ENCODE peak calls at places on chromosomes 1 and 21, in ten cellular contexts. B is tibial nerve; Y is CD8-positive, alpha-beta T cell; L is left ventricle myocardium inferior; D is brain microvascular endothelial cell; U is SJSA1; K is heart left ventricle; N is colonic mucosa; J is kidney; X is heart right ventricle. G is an unnamed sample. For H3K36me3, the result is how much of the 10 kb centered on the place peaks cover.

GRCh38 chr1:230459463-230459862 is 33.3 kb upstream of the PGBD5 start:
- DNase-seq in B (no peak), Y (no peak), L (no peak), D (peak), U (no peak), K (no peak), N (no peak), J (no peak), X (no peak), G (no peak)

GRCh38 chr1:244236721-244237120 is 185.6 kb downstream of the ZBTB18 start:
- DNase-seq in B (no peak), Y (no peak), L (no peak), D (no peak), U (no peak), K (no peak), N (no peak), J (no peak), X (no peak), G (no peak)

GRCh38 chr1:59177756-59178155 is 119.1 kb upstream of the FGGY start:
- DNase-seq in B (no peak), Y (no peak), L (no peak), D (no peak), U (no peak), K (no peak), N (no peak), J (no peak), X (no peak), G (no peak)

GRCh38 chr1:12717301-12717838 is 1.5 kb downstream of the AADACL3 start:
- DNase-seq in B (no peak), Y (no peak), L (no peak), D (no peak), U (no peak), K (no peak), N (no peak), J (no peak), X (no peak), G (no peak)

GRCh38 chr1:203424861-203425667 is 50.5 kb upstream of the PRELP start:
- DNase-seq in B (no peak), Y (no peak), L (no peak), D (no peak), U (peak), K (no peak), N (peak), J (no peak), X (no peak), G (no peak)

GRCh38 chr1:164673584-164674214 is 114.7 kb downstream of the PBX1 start:
- DNase-seq in B (no peak), Y (no peak), L (no peak), D (no peak), U (peak), K (no peak), N (no peak), J (no peak), X (no peak), G (no peak)

GRCh38 chr1:241677171-241677570 is 25.1 kb downstream of the WDR64 start:
- DNase-seq in B (no peak), Y (peak), L (no peak), D (no peak), U (no peak), K (no peak), N (no peak), J (no peak), X (no peak), G (no peak)

GRCh38 chr1:155967410-155968400 is 10.6 kb downstream of the ARHGEF2 start:
- DNase-seq in B (no peak), Y (peak), L (no peak), D (no peak), U (no peak), K (peak), N (no peak), J (peak), X (peak), G (no peak)

GRCh38 chr1:236451796-236452373 is 57.8 kb downstream of the EDARADD start:
- DNase-seq in B (no peak), Y (peak), L (no peak), D (no peak), U (peak), K (no peak), N (peak), J (no peak), X (no peak), G (peak)

GRCh38 chr21:45954271-45954670 is 27.3 kb upstream of the COL6A1 start:
- DNase-seq in B (no peak), Y (no peak), L (no peak), D (peak), U (no peak), K (no peak), N (no peak), J (no peak), X (no peak), G (no peak)

GRCh38 chr1:180646547-180646946 is 14.7 kb downstream of the XPR1 start:
- DNase-seq in B (no peak), Y (no peak), L (no peak), D (no peak), U (no peak), K (no peak), N (no peak), J (no peak), X (no peak), G (no peak)

GRCh38 chr1:216723274-216723780 is at the start of gene ESRRG:
- DNase-seq in B (no peak), Y (no peak), L (peak), D (no peak), U (no peak), K (peak), N (peak), J (peak), X (peak), G (peak)

GRCh38 chr1:180757657-180758056 is 125.8 kb downstream of the XPR1 start:
- DNase-seq in B (no peak), Y (no peak), L (no peak), D (no peak), U (no peak), K (no peak), N (no peak), J (no peak), X (no peak), G (no peak)

GRCh38 chr1:64392109-64392508 is 77.8 kb upstream of the CACHD1 start:
- DNase-seq in B (no peak), Y (no peak), L (no peak), D (no peak), U (no peak), K (no peak), N (no peak), J (no peak), X (no peak), G (no peak)

GRCh38 chr1:17632541-17633193 is 93.2 kb downstream of the ARHGEF10L start:
- DNase-seq in B (no peak), Y (no peak), L (no peak), D (peak), U (no peak), K (no peak), N (no peak), J (no peak), X (no peak), G (no peak)

GRCh38 chr1:200724064-200724463 is 14.6 kb upstream of the CAMSAP2 start:
- DNase-seq in B (no peak), Y (no peak), L (no peak), D (no peak), U (no peak), K (no peak), N (no peak), J (no peak), X (no peak), G (no peak)

GRCh38 chr1:191327868-191328267 is 830.4 kb upstream of the RGS18 start:
- DNase-seq in B (no peak), Y (no peak), L (no peak), D (no peak), U (no peak), K (no peak), N (no peak), J (no peak), X (no peak), G (no peak)

GRCh38 chr1:234486858-234487830 is 8.2 kb upstream of the TARBP1 start:
- DNase-seq in B (peak), Y (no peak), L (no peak), D (peak), U (peak), K (peak), N (peak), J (no peak), X (peak), G (peak)

GRCh38 chr1:9451086-9451485 is 88.2 kb upstream of the SLC25A33 start:
- DNase-seq in B (no peak), Y (no peak), L (no peak), D (no peak), U (no peak), K (no peak), N (no peak), J (no peak), X (no peak), G (no peak)

DNA sequence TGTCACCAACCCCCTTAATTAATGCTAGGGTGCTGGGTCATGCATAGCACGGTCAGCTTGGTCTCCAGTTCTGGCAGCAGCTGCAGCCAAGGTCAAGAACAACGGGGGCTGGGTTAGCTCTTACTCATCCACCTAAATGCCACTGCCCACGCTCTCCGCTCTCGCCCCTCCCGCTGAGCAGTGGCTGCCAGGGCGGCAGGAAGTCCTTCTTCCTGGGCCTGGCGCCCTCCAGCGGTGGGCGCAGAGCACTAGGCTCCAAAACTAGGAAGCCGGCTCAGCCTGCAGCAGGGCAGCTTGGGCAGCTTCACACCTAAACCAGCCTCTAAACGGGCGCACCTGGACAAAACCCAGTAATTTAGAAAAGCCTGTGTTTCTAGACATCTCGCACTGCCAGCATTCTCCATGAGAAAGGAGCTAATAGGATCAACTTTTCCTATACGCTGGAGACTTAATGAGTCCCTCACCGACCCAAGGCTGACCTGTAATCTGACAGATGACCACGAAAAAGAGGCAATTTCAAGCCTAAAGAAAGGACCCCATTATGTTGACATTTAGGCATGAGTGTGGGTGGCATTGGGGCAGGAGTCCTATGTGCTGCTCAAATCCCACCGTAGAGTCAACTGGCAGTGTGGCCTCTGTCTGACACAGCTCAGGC is 78.4 kb upstream of the LRRN2 start:
- DNase-seq in B (peak), Y (peak), L (peak), D (peak), U (peak), K (peak), N (peak), J (peak), X (peak), G (peak)
- H3K4me3 ChIP-seq in B (no peak), Y (no peak), L (no peak), D (no peak), U (no peak), K (no peak), N (no peak), J (no peak), X (no peak), G (no peak)

DNA sequence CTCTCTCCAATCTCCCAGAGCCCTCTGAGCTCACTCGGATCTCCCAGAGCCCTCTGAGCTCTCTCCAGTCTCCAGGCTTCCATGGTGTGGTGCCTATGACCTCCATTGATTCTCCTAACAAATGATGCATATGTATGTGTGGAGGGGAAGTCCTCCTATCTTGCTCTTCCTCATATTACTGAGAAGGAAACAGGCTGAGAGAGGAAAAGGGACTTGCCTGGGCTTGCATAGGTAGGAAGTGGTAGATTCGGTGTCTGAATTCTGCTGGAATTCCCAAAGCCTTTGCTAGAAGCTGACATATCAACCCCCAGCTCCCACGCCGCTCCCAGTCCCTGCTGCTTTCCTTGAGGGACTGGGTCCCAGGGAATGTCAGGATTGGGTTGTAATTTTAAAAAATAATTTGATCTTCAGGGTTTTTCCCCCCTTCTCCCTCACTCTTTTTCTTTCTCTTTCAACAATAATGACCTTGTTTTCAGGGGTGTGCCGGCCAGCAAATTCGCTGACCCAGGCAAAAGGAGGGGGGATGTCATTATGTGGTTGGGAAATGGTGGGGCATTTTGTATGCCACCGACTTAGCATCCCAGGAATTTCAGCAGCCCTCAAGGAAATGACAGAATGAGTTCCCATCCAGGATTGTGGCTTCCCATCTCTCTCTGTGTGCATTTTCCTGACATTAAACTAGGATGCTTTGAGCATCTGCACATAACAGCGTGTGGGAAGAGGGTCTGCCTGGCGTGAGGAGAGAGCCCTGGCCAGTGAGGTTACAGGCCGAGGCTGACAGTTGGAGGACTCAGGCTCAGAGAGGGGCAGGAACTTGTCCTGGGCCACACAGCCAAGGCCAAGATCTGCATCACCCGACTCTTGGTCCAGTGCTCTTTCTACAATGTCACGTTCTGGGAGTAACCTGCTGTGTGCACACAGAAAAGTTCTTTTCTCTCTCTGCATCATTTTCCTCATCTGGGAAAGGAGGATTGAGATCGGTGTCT is 42.5 kb upstream of the RUNX3 start:
- DNase-seq in B (no peak), Y (no peak), L (no peak), D (no peak), U (peak), K (no peak), N (no peak), J (peak), X (no peak), G (no peak)
- H3K27ac ChIP-seq in B (no peak), Y (no peak), L (no peak), D (no peak), U (no peak), K (no peak), N (no peak), J (no peak), X (no peak), G (no peak)

DNA sequence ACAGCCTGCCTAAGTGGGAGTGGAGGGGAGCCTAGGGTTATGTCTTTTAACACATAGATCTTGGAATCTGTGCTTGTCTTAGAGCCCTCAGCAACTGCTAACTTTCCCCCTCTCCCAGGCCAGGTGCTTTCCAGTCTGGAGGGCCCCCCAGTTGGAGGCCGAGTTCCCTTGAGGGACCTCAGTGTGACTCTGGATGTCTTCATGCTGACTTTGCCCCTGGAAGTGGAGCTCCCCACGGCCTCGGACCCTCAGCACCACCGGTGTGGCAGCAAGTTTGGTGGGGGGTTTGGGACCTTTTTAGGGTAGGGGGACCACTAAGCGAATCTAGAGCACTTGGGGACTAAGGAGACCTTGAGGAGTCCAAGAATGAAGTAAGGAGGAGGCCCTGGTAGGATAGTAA is 22.9 kb downstream of the HYI start:
- DNase-seq in B (no peak), Y (no peak), L (no peak), D (no peak), U (no peak), K (no peak), N (no peak), J (peak), X (no peak), G (no peak)
- H3K36me3 ChIP-seq in B (half or more), Y (half or more), L (half or more), D (half or more), U (half or more), K (half or more), N (under half), J (half or more), X (half or more), G (half or more)

DNA sequence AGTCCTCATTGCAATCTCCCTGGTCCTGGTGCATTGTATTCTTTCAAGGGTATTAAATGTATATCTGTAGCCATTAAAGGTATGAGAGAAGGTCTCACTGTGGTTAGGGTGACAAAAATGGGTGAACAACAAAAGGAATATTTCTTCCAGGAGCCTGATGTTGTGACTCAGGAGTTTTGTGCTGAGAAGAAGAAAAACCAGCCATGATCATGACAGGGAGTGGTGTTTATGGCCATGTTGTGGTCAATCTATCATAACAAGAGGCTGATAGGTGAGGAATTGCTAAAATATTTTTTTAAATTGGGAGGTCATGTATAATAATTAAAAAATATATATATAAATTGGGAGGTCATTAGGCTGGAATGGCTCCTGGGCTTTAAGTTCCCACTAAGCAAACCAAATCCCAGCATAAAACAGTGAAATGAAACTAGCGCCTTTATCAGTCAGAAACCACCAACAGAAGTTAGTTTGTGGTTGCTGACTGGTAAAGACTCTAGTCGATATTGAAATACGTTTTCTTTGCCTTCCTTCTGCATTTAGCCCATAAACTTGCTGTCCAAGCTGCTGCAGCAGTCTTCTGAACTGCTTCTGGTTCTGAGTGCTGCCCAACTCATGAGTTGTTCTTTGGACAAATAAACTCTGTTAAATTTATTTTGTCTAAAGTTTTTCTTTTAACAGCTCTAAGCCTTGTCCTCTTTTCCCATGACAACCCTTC is 60.3 kb downstream of the TBX19 start:
- DNase-seq in B (no peak), Y (no peak), L (no peak), D (no peak), U (no peak), K (no peak), N (no peak), J (no peak), X (no peak), G (no peak)
- H3K4me3 ChIP-seq in B (no peak), Y (no peak), L (no peak), D (no peak), U (no peak), K (no peak), N (no peak), J (no peak), X (no peak), G (no peak)

DNA sequence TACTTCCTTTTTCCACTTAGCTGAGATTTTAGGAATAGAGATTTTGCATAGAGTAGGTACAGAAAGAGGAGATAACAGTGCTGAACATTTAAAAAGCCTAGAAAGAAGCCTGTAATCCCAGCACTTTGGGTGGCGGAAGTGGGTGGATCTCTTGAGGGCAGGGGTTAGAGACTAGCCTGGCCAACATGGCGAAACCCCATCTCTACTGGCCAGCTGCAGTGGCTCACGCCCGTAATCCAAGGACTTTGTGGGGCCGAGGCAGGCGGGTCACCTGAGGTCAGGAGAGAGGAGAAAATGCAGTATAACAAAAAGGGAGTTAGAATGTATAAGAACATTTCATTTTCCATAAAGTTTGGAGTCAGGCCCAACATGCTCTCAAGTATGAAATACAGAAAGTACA is 134.6 kb downstream of the SMYD3 start:
- DNase-seq in B (no peak), Y (no peak), L (no peak), D (no peak), U (no peak), K (no peak), N (no peak), J (peak), X (no peak), G (peak)
- H3K27ac ChIP-seq in B (peak), Y (no peak), L (no peak), D (no peak), U (no peak), K (no peak), N (no peak), J (no peak), X (no peak), G (no peak)

GRCh38 chr1:169129109-169129789 is 22.8 kb downstream of the ATP1B1 start:
- DNase-seq in B (no peak), Y (no peak), L (no peak), D (peak), U (no peak), K (no peak), N (no peak), J (no peak), X (no peak), G (no peak)
- H3K36me3 ChIP-seq in B (under half), Y (under half), L (half or more), D (under half), U (half or more), K (half or more), N (under half), J (under half), X (under half), G (under half)

GRCh38 chr1:112894010-112894292 is 62.0 kb downstream of the SLC16A1 start:
- DNase-seq in B (no peak), Y (no peak), L (no peak), D (no peak), U (no peak), K (no peak), N (no peak), J (no peak), X (no peak), G (no peak)
- H3K4me3 ChIP-seq in B (no peak), Y (no peak), L (no peak), D (no peak), U (no peak), K (no peak), N (no peak), J (no peak), X (no peak), G (no peak)

G was measured in SJCRH30.